ENCODE peak calls at places on chromosomes 3 and 15, in six cellular contexts. C is SK-N-SH, E is HCT116, W is IMR-90, G is mesenchymal stem cell, F is K562. A is an unnamed sample.

GRCh38 chr3:45950131-45950530 is 6.9 kb downstream of the CXCR6 start:
- DNase-seq in C (no peak), W (no peak), G (no peak), F (no peak), E (no peak), A (no peak)

GRCh38 chr3:123371859-123372767 is 76.8 kb downstream of the ADCY5 start:
- DNase-seq in W (no peak), F (no peak), C (no peak), E (no peak), G (no peak), A (no peak)

GRCh38 chr3:13017361-13018038 is 55.7 kb downstream of the IQSEC1 start:
- DNase-seq in F (no peak), W (no peak), C (no peak), G (no peak), E (no peak), A (no peak)

GRCh38 chr3:194574639-194575483 is 58.4 kb downstream of the TMEM44 start:
- DNase-seq in E (no peak), F (peak; percentile 28), W (peak; percentile 83), G (peak; percentile 65), C (no peak), A (no peak)

GRCh38 chr15:64461577-64462162 is 1.3 kb downstream of the ZNF609 start:
- DNase-seq in C (peak; percentile 49), W (peak; percentile 27), F (peak; percentile 93), E (no peak), G (no peak), A (peak; percentile 77)

GRCh38 chr3:60056394-60056793 is 1006.6 kb upstream of the CFAP20DC start:
- DNase-seq in C (peak; percentile 2), W (no peak), E (no peak), F (no peak), G (no peak), A (no peak)

GRCh38 chr15:79475312-79475711 is 43.2 kb downstream of the MINAR1 start:
- DNase-seq in C (no peak), G (peak; percentile 1), W (peak; percentile 56), F (no peak), E (no peak), A (no peak)

GRCh38 chr3:29170894-29171582 is 109.8 kb upstream of the RBMS3 start:
- DNase-seq in F (no peak), C (no peak), E (no peak), W (peak; percentile 45), G (peak; percentile 64), A (no peak)

GRCh38 chr3:12815719-12816118 is 19.2 kb downstream of the CAND2 start:
- DNase-seq in W (no peak), F (no peak), E (no peak), C (no peak), G (no peak), A (no peak)

GRCh38 chr3:74149466-74149865 is 465.0 kb downstream of the CNTN3 start:
- DNase-seq in C (no peak), F (no peak), W (no peak), E (no peak), G (no peak), A (no peak)

GRCh38 chr15:26443321-26443720 is 329.5 kb downstream of the GABRB3 start:
- DNase-seq in C (no peak), E (no peak), G (no peak), F (no peak), W (no peak), A (no peak)

GRCh38 chr3:37986479-37987314 is 3.9 kb upstream of the VILL start:
- DNase-seq in W (no peak), G (no peak), C (no peak), F (peak; percentile 98), E (no peak), A (no peak)

GRCh38 chr3:169822983-169823382 is 10.3 kb upstream of the LRRC34 start:
- DNase-seq in C (no peak), G (no peak), E (no peak), F (no peak), W (no peak), A (no peak)

GRCh38 chr3:108453541-108454057 is 56.8 kb downstream of the MYH15 start:
- DNase-seq in G (no peak), F (no peak), W (peak; percentile 63), C (no peak), E (no peak), A (no peak)

GRCh38 chr3:14623569-14624051 is 28.0 kb upstream of the CCDC174 start:
- DNase-seq in C (no peak), E (no peak), G (no peak), W (no peak), F (no peak), A (no peak)

GRCh38 chr3:14177580-14178246 is 688 bp downstream of the XPC start:
- DNase-seq in G (no peak), F (no peak), W (peak; percentile 34), C (no peak), E (peak; percentile 2), A (no peak)

GRCh38 chr3:58672880-58673279 is 6.3 kb upstream of the FAM3D start:
- DNase-seq in F (no peak), C (no peak), E (no peak), G (no peak), W (no peak), A (no peak)

GRCh38 chr3:1848935-1849334 is 249.7 kb upstream of the CNTN4 start:
- DNase-seq in E (no peak), F (no peak), C (no peak), G (no peak), W (no peak), A (no peak)

GRCh38 chr15:56099311-56099710 is 105.9 kb upstream of the NEDD4 start:
- DNase-seq in F (no peak), G (no peak), W (no peak), E (no peak), C (no peak), A (no peak)

GRCh38 chr3:54900954-54901591 is 26.8 kb downstream of the LRTM1 start:
- DNase-seq in W (peak; percentile 46), G (peak; percentile 30), C (no peak), E (no peak), F (no peak), A (no peak)

GRCh38 chr3:126508539-126508938 is 9.0 kb downstream of the UROC1 start:
- DNase-seq in E (peak; percentile 8), F (no peak), C (no peak), G (no peak), W (no peak), A (no peak)

GRCh38 chr3:38731522-38731921 is 82.0 kb upstream of the SCN5A start:
- DNase-seq in W (peak; percentile 61), E (no peak), C (no peak), G (no peak), F (peak; percentile 62), A (no peak)

GRCh38 chr3:184183679-184184078 is 2.3 kb upstream of the ABCF3 start:
- DNase-seq in C (no peak), G (no peak), W (no peak), F (no peak), E (no peak), A (no peak)

GRCh38 chr15:61003683-61004299 is 225.3 kb downstream of the RORA start:
- DNase-seq in W (no peak), G (no peak), F (no peak), E (no peak), C (no peak), A (peak; percentile 73)

GRCh38 chr3:43288850-43289249 is 2.5 kb downstream of the SNRK start:
- DNase-seq in F (no peak), C (no peak), G (no peak), E (no peak), W (no peak), A (no peak)
- H3K9ac ChIP-seq in F (no peak overlapping the region), C (peak overlapping the region; percentile 72), G (peak overlapping the region; percentile 83), E (no peak overlapping the region), W (no peak overlapping the region), A (no peak overlapping the region)

GRCh38 chr3:99883138-99883461 is 65.4 kb downstream of the CMSS1 start:
- DNase-seq in G (no peak), F (no peak), C (no peak), E (no peak), W (no peak), A (no peak)

GRCh38 chr3:99879275-99879674 is 61.6 kb downstream of the CMSS1 start:
- DNase-seq in E (no peak), C (no peak), F (no peak), G (no peak), W (no peak), A (no peak)

GRCh38 chr3:99882436-99883137 is 64.9 kb downstream of the CMSS1 start:
- DNase-seq in C (no peak), E (no peak), F (no peak), W (no peak), G (no peak), A (no peak)

GRCh38 chr3:99883693-99884092 is 66.0 kb downstream of the CMSS1 start:
- DNase-seq in F (no peak), W (no peak), G (no peak), C (no peak), E (no peak), A (no peak)

GRCh38 chr3:99881121-99881524 is 63.5 kb downstream of the CMSS1 start:
- DNase-seq in F (no peak), W (no peak), G (peak; percentile 77), C (no peak), E (no peak), A (no peak)
- H3K9ac ChIP-seq in F (no peak overlapping the region), W (no peak overlapping the region), G (peak overlapping the region; percentile 3), C (no peak overlapping the region), E (no peak overlapping the region), A (no peak overlapping the region)

GRCh38 chr3:30183421-30183820 is 423.0 kb upstream of the TGFBR2 start:
- DNase-seq in W (no peak), F (no peak), C (no peak), E (no peak), G (no peak), A (no peak)
- H3K9ac ChIP-seq in W (no peak overlapping the region), F (no peak overlapping the region), C (no peak overlapping the region), E (no peak overlapping the region), G (no peak overlapping the region), A (no peak overlapping the region)

GRCh38 chr3:119418641-119419040 is 44.8 kb downstream of the TMEM39A start:
- DNase-seq in F (peak; percentile 44), C (no peak), E (no peak), G (peak; percentile 10), W (peak; percentile 66), A (no peak)
- H3K9ac ChIP-seq in F (no peak overlapping the region), C (no peak overlapping the region), E (no peak overlapping the region), G (no peak overlapping the region), W (no peak overlapping the region), A (no peak overlapping the region)